ENCODE peak calls at places on chromosomes 4 and X, in six cellular contexts. Z is A549, P is endothelial cell of umbilical vein, S is HepG2, F is GM12878, M is K562. K is an unnamed sample.

GRCh38 chr4:119870868-119871267 is 195.8 kb downstream of the MAD2L1 start:
- DNase-seq in Z (no peak), S (no peak), M (no peak), P (no peak), F (no peak), K (no peak)

GRCh38 chr4:52990706-52991105 is 128.6 kb downstream of the RASL11B start:
- DNase-seq in M (no peak), S (no peak), Z (no peak), P (no peak), F (no peak), K (no peak)

GRCh38 chr4:68129793-68130192 is at the start of gene TMPRSS11F:
- DNase-seq in F (no peak), Z (no peak), S (no peak), P (no peak), M (peak; percentile 67), K (peak; percentile 1)

GRCh38 chr4:140829825-140830224 is 73.6 kb upstream of the TBC1D9 start:
- DNase-seq in F (peak; percentile 55), S (no peak), Z (no peak), M (no peak), P (no peak), K (no peak)

GRCh38 chr4:112817933-112818921 is 181.3 kb downstream of the LARP7 start:
- DNase-seq in Z (peak; percentile 74), S (peak; percentile 7), P (peak; percentile 27), F (peak; percentile 55), M (peak; percentile 9), K (peak; percentile 51)

GRCh38 chr4:96162631-96163030 is 322.7 kb downstream of the PDHA2 start:
- DNase-seq in P (no peak), Z (no peak), F (no peak), M (no peak), S (no peak), K (no peak)

GRCh38 chrX:133048751-133049150 is 48.2 kb downstream of the USP26 start:
- DNase-seq in S (no peak), F (no peak), P (no peak), M (no peak), Z (no peak), K (no peak)

GRCh38 chr4:1151541-1151940 is 20.8 kb downstream of the SPON2 start:
- DNase-seq in Z (no peak), S (no peak), M (no peak), P (no peak), F (no peak), K (no peak)

GRCh38 chrX:149877157-149877556 is 3.8 kb upstream of the MAGEA8 start:
- DNase-seq in P (no peak), Z (no peak), S (no peak), F (no peak), M (no peak), K (no peak)

GRCh38 chr4:182066037-182066436 is 177.2 kb upstream of the TENM3 start:
- DNase-seq in Z (no peak), M (no peak), P (no peak), F (no peak), S (no peak), K (no peak)

GRCh38 chr4:115234405-115235093 is 121.1 kb upstream of the NDST4 start:
- DNase-seq in P (no peak), Z (peak; percentile 18), M (no peak), S (peak; percentile 5), F (peak; percentile 12), K (peak; percentile 74)

GRCh38 chr4:88736264-88736663 is 38.6 kb upstream of the NAP1L5 start:
- DNase-seq in F (no peak), P (no peak), Z (no peak), M (no peak), S (no peak), K (no peak)

GRCh38 chrX:42680651-42681050 is 97.3 kb downstream of the PPP1R2C start:
- DNase-seq in M (no peak), F (no peak), Z (no peak), P (peak; percentile 85), S (no peak), K (no peak)

GRCh38 chr4:138037716-138038115 is 204.4 kb downstream of the SLC7A11 start:
- DNase-seq in Z (no peak), M (no peak), P (no peak), S (no peak), F (no peak), K (no peak)

GRCh38 chr4:33625762-33626161 is 2618.6 kb downstream of the ARAP2 start:
- DNase-seq in M (no peak), Z (peak; percentile 0), S (no peak), F (no peak), P (no peak), K (peak; percentile 3)

GRCh38 chrX:114152130-114152529 is 431.8 kb upstream of the HTR2C start:
- DNase-seq in F (no peak), Z (peak; percentile 73), S (peak; percentile 17), M (peak; percentile 44), P (peak; percentile 59), K (peak; percentile 26)

GRCh38 chrX:107678957-107679740 is 50.8 kb downstream of the PRPS1 start:
- DNase-seq in M (peak; percentile 62), F (no peak), P (no peak), S (no peak), Z (peak; percentile 24), K (peak; percentile 91)

GRCh38 chr4:6198278-6198677 is 2.1 kb downstream of the JAKMIP1 start:
- DNase-seq in Z (no peak), S (no peak), P (no peak), M (no peak), F (no peak), K (no peak)

GRCh38 chr4:6200011-6200921 is at the start of gene JAKMIP1:
- DNase-seq in M (peak; percentile 84), F (no peak), P (peak; percentile 38), Z (peak; percentile 57), S (peak; percentile 25), K (no peak)

GRCh38 chr4:6199344-6199921 is 916 bp downstream of the JAKMIP1 start:
- DNase-seq in Z (peak; percentile 19), F (no peak), S (no peak), P (no peak), M (no peak), K (no peak)

GRCh38 chr4:6197433-6198174 is 2.7 kb downstream of the JAKMIP1 start:
- DNase-seq in S (no peak), P (no peak), Z (no peak), F (no peak), M (no peak), K (no peak)

DNA sequence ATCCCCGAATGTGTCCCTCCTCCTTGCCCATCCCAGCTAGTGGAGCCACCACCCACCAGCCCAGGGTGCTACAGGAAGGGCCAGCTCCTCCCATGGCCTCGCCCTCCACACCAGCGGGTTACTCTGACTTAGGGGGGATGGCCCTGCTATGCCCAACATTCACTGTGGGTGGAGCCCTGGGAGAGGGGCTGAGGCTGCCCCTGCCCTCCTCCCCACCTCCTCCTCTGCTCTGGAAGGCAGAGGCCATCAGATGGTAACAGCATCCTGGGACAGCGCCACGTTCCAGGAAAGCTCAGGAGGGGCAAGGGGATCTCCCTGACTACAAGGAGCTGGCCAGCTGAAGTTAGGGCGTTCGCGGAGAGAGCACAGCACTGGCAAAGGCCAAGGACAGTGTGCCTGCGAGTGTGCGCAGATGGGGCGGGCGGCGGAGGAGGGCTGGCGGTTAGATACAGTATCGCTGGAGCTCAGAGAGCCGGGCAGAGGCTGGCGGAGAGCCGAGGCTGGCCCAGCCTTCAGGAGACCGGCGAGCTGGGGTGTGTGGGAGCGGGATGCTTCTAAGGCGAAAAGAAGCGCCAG is 1.5 kb downstream of the JAKMIP1 start:
- DNase-seq in S (no peak), M (no peak), F (no peak), P (no peak), Z (peak; percentile 9), K (no peak)
- TF ChIP-seq POLR2A in S (no peak), M (no peak), F (peak; percentile 32), P (no peak), Z (no peak), K (no peak)

DNA sequence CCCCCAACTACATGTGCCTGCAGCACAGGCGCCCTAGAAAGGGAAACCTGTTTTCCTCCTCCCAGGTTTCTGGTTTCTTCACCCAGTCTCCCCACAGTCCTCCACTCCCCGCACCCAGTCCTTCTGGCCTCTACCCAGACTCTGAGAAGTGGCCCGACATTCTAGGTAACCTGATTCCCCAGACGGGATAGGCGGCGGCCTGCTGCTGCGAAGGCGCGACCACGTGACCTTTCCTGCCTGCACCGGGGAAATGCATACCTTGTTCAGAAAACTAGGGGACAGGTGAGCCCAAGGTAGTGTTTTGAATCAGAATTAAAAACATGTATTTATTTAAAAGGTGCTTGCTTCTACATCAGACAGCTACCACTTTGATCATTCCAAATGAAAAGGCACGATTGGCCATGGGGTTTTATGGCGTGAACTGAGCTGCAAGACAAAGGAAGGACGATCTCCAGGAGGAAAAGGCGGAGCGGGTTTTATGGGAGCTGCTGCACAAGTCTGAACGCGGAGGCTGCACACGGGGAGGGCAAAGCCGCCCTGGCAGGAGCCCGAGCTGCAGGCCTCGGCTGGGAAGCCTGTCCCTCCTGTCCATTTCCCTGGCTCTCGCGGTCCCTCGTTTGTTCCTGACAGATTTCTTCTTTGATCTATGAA is 150.7 kb downstream of the SPRY1 start:
- DNase-seq in M (peak; percentile 29), F (no peak), P (no peak), S (no peak), Z (no peak), K (no peak)
- TF ChIP-seq MYC in M (no peak), F (no peak), P (no peak), S (no peak), Z (no peak), K (no peak)

DNA sequence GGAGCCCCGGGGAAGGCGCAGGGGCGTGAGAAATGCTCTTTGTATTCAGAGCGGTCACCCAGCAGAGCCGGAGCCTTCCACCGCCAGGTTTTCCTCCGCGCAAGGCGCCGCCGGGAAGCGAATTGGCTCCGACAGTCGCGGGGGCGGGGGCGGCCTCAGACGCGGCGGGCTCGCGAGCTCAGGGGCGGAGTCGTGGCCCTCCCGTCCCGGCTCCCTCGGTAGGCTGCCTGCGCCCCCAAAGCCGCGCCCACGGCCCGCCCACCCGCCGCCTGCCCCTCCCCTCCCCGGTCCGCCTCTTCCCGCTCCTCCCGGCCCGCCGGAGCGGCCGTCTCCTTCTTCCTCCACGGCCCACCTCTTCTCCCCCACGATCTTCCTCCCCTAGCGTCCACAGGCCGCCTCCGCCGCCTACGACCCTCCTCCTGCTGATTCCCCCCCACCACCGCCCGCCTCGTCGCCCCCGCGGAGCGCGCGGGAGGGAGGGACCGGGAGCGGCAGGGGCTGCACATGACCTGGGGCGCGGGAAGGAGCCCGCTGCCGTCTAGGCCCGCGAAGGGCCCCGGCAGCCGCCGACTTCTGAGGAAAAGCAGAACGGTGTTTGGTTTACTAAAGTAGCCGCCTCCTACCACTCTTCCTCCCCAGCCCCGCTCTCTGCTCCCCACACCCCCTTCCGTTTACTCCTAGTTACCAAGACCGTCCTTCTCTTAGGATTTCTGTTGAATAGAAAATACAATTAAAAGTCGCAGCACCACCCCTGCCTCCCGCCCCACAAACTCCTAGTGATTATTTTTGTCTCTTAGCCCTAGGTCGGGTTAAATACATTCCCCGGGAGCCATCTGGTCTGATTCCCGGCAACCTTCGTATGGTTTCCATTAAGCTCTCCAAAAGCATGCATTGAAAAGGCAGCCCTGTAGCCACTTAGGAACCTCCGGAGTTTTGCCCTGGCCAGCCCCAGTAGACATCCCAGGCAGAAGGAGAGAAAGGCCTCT is 53.2 kb downstream of the C4orf51 start:
- DNase-seq in S (peak; percentile 53), Z (peak; percentile 83), M (peak; percentile 88), F (peak; percentile 35), P (peak; percentile 97), K (peak; percentile 75)
- TF ChIP-seq POLR2A in S (no peak), Z (peak; percentile 16), M (peak; percentile 50), F (peak; percentile 47), P (peak; percentile 73), K (no peak)

GRCh38 chr4:158020734-158021346 is 152.0 kb downstream of the GASK1B start:
- DNase-seq in Z (peak; percentile 51), F (no peak), P (peak; percentile 94), S (peak; percentile 44), M (no peak), K (no peak)
- TF ChIP-seq MYC in Z (no peak), F (no peak), P (no peak), S (no peak), M (no peak), K (no peak)

K was measured in NB4.